ENCODE peak calls at places on chromosomes 7 and 10, in five cellular contexts. D, Q, C, A and M are unnamed samples. For H3K4me1 and H3K27me3, the result is how much of the 10 kb centered on the place peaks cover.

GRCh38 chr10:62632071-62632809 is 172.3 kb upstream of the ADO start:
- DNase-seq in D (peak), Q (peak), C (no peak), A (no peak), M (no peak)

GRCh38 chr10:132891994-132892393 is 50.4 kb downstream of the CFAP46 start:
- DNase-seq in D (no peak), Q (peak), C (peak), A (no peak), M (peak)

GRCh38 chr10:63627881-63628296 is 106.7 kb downstream of the REEP3 start:
- DNase-seq in D (no peak), Q (no peak), C (no peak), A (no peak), M (no peak)

GRCh38 chr7:157224627-157225026 is 85.9 kb downstream of the UBE3C start:
- DNase-seq in D (no peak), Q (peak), C (no peak), A (peak), M (no peak)

GRCh38 chr7:140144821-140145220 is 32.0 kb downstream of the KDM7A start:
- DNase-seq in D (no peak), Q (no peak), C (no peak), A (no peak), M (no peak)

GRCh38 chr10:90197766-90198165 is 496.4 kb downstream of the KIF20B start:
- DNase-seq in D (no peak), Q (peak), C (no peak), A (no peak), M (no peak)

GRCh38 chr7:134941185-134941900 is 45.0 kb upstream of the AGBL3 start:
- DNase-seq in D (no peak), Q (peak), C (no peak), A (no peak), M (no peak)

GRCh38 chr7:46786221-46786951 is 795.5 kb downstream of the TNS3 start:
- DNase-seq in D (no peak), Q (peak), C (no peak), A (no peak), M (no peak)

GRCh38 chr7:156661637-156662036 is 21.1 kb downstream of the RNF32 start:
- DNase-seq in D (no peak), Q (no peak), C (no peak), A (no peak), M (no peak)

GRCh38 chr7:492714-493065 is 27.0 kb downstream of the PDGFA start:
- DNase-seq in D (peak), Q (no peak), C (no peak), A (no peak), M (peak)

DNA sequence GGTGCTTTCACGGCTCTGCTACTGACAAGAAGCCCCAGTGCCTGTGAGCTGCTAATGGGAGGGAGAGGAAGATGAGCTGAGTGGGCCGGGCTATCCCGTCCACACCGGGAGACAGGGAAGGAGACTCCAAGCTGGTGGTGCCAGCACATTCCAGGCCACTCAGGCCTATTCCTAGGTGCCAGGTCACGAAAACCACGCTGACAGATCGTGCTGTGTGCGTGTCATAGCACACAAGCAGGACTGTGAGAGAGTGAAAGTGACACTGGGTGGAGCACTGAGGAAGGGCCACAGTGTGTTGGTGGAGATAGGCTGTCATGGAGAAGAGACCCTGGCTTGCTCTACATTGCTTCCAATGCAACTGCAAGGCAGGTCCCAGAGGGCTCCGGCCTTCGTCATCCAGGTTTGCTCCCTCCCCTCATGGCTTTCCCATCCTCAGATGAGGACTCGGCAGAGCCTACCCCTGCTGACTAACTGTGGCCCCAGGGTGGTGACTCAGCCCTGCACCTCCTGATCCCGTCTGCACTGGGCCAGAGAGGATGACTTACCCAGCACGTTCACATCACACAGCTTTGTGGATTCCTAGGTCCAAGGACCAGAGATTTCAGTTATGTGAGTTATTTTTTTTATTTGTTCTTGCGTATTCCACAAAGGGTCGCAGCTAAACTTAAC is 167.3 kb downstream of the EGFR start:
- DNase-seq in D (no peak), Q (peak), C (no peak), A (no peak), M (peak)
- H3K27ac ChIP-seq in D (no peak), Q (peak), C (no peak), A (no peak), M (peak)

GRCh38 chr10:30433286-30433778 is 652 bp upstream of the MAP3K8 start:
- DNase-seq in D (peak), Q (peak), C (peak), A (peak), M (peak)
- H3K4me1 ChIP-seq in D (half or more), Q (under half), C (under half), A (under half), M (under half)

GRCh38 chr7:91265693-91266066 is 1.4 kb downstream of the FZD1 start:
- DNase-seq in D (peak), Q (peak), C (no peak), A (no peak), M (no peak)

GRCh38 chr7:91266067-91266930 is 2.1 kb downstream of the FZD1 start:
- DNase-seq in D (peak), Q (peak), C (no peak), A (peak), M (peak)

GRCh38 chr7:91264924-91265681 is 870 bp downstream of the FZD1 start:
- DNase-seq in D (peak), Q (peak), C (peak), A (peak), M (peak)

GRCh38 chr7:91266931-91267557 is 2.8 kb downstream of the FZD1 start:
- DNase-seq in D (no peak), Q (no peak), C (no peak), A (no peak), M (no peak)

GRCh38 chr7:91267558-91267955 is 3.3 kb downstream of the FZD1 start:
- DNase-seq in D (no peak), Q (peak), C (no peak), A (no peak), M (no peak)
- H3K27me3 ChIP-seq in D (under half), Q (under half), C (under half), A (under half), M (under half)

GRCh38 chr7:7738622-7739021 is 20.2 kb upstream of the RPA3 start:
- DNase-seq in D (no peak), Q (no peak), C (no peak), A (no peak), M (no peak)
- H3K27ac ChIP-seq in D (no peak), Q (no peak), C (no peak), A (no peak), M (no peak)

GRCh38 chr7:148722340-148723165 is 23.9 kb downstream of the CUL1 start:
- DNase-seq in D (no peak), Q (peak), C (no peak), A (no peak), M (no peak)

GRCh38 chr7:148721390-148721789 is 22.7 kb downstream of the CUL1 start:
- DNase-seq in D (no peak), Q (no peak), C (no peak), A (no peak), M (no peak)

GRCh38 chr7:148718431-148718830 is 19.7 kb downstream of the CUL1 start:
- DNase-seq in D (no peak), Q (no peak), C (no peak), A (no peak), M (no peak)

GRCh38 chr7:148719753-148720152 is 21.1 kb downstream of the CUL1 start:
- DNase-seq in D (no peak), Q (no peak), C (no peak), A (no peak), M (no peak)

GRCh38 chr7:148720472-148720871 is 21.8 kb downstream of the CUL1 start:
- DNase-seq in D (no peak), Q (no peak), C (no peak), A (no peak), M (no peak)
- H3K4me1 ChIP-seq in D (half or more), Q (under half), C (under half), A (under half), M (half or more)

DNA sequence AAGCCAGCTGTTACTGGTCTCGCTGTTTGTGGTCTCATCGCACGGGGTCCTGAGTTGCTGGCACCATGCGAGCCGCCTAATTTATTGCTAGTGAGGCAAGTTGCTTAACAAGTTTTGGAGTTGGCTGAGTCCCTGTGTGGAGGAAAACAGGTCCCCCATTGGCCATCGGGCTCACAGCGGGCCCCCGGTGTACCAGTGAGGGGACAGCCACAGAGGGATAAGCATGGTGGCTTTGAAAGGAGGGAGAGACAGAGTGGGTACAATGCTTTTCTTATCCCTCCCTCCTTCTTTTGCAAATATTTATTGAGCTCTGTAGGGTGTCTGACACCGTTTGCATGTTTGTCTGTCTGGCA is 2.8 kb downstream of the HTRA1 start:
- DNase-seq in D (no peak), Q (no peak), C (no peak), A (no peak), M (no peak)
- H3K27me3 ChIP-seq in D (under half), Q (under half), C (under half), A (under half), M (under half)

DNA sequence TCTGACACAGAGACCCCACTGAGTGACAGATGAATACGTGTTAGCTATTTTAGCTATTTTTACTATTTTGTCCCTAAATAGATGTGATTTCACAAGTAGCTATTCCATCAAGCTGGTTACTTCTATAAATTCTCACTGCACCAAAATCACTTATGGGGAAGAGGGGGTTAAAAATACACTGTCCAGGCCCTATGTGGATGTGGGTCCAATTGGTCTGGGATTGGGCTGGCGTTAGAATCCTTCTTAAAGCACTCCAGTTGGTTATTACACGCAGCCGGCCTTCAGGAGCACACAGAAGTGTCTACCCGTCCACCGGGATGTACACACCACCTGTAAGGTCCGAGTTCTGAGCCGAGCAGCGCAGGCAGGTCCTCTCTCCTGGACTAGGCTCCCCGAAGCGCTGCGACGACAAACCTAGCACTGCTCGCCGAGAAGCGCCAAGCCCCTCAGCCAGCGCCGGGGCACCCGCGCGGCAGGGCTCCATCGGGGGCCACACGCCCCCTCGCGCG is 222.3 kb upstream of the MKLN1 start:
- DNase-seq in D (no peak), Q (no peak), C (no peak), A (no peak), M (no peak)
- H3K27ac ChIP-seq in D (peak), Q (no peak), C (peak), A (peak), M (peak)

GRCh38 chr10:122141821-122142651 is 129.1 kb upstream of the BTBD16 start:
- DNase-seq in D (peak), Q (peak), C (no peak), A (no peak), M (peak)

GRCh38 chr10:122145113-122145512 is 126.0 kb upstream of the BTBD16 start:
- DNase-seq in D (no peak), Q (no peak), C (no peak), A (no peak), M (no peak)

GRCh38 chr10:122144199-122144598 is 126.9 kb upstream of the BTBD16 start:
- DNase-seq in D (no peak), Q (no peak), C (no peak), A (no peak), M (no peak)

GRCh38 chr10:122142652-122143237 is 128.4 kb upstream of the BTBD16 start:
- DNase-seq in D (peak), Q (no peak), C (no peak), A (peak), M (peak)

DNA sequence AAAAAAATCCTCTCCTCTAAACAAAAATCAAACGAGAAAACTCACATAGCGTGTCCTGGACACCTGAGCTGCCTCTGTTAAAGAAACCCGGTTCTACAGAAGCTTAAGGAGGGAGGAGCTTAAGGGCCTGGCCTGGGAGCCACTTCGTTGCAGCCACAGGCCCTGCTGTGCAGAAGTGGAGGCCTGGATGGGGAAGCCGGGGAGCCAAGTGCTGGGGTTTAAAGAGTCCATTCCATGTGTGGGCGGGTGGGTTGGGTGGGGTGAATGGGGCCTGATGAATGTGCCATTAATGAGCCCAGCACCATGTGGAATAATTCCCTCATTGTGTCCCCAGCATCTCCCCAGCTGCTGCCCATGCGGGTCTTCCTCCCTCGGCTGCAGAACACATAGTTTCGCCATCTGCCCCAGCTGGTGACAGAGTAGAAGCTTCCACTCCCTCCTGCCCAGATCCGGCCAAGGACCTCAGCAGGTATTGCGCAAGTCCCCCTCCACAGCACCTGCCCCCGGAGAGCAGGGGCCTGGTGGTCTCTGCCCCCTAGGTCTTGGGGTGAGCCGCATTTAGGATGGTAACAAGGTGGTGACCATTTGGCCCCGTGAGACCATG is 127.8 kb upstream of the BTBD16 start:
- DNase-seq in D (no peak), Q (no peak), C (no peak), A (no peak), M (no peak)
- H3K4me1 ChIP-seq in D (under half), Q (half or more), C (under half), A (half or more), M (half or more)

DNA sequence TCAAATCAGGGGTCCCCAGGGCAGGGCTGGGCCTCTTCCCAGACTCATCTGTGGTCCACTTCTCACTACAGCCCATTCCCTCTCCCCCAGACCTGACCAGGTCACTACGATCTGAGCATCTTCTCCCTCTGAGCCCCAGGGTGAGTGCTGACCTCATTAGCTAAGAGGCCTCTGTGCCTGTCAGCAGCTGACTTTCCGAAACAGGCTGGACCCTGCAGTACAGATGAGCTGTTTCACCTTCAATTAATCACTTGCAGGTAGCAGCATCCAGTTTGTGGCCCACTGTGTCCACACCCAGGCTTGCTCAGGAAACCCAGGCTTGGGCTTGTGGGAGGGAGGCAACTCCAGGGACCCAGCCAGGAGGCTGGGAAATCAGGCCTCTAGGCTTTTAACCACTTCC is 24.3 kb downstream of the SRRM3 start:
- DNase-seq in D (no peak), Q (no peak), C (no peak), A (peak), M (no peak)
- H3K27me3 ChIP-seq in D (under half), Q (under half), C (under half), A (under half), M (under half)